ENCODE peak calls at places on chromosomes 7 and 10, in five cellular contexts. One of them, this sample, is unnamed.

GRCh38 chr7:55387062-55387965 is 22.2 kb downstream of the LANCL2 start:
- DNase-seq in activated CD8-positive, alpha-beta memory T cell treated with anti-CD3 and anti-CD28 coated beads for 48 hours: no peak
- DNase-seq in NCI-H510A treated with DMSO at 0.1 percent for 48 hours: peak
- DNase-seq in hypothalamus: no peak
- DNase-seq in NAMALWA: peak
- DNase-seq in this sample: peak

GRCh38 chr7:36472141-36472729 is 82.6 kb downstream of the ANLN start:
- DNase-seq in activated CD8-positive, alpha-beta memory T cell treated with anti-CD3 and anti-CD28 coated beads for 48 hours: no peak
- DNase-seq in hypothalamus: no peak
- DNase-seq in NCI-H510A treated with DMSO at 0.1 percent for 48 hours: no peak
- DNase-seq in NAMALWA: no peak
- DNase-seq in this sample: no peak

GRCh38 chr7:1056006-1056784 is 11.8 kb downstream of the GPR146 start:
- DNase-seq in activated CD8-positive, alpha-beta memory T cell treated with anti-CD3 and anti-CD28 coated beads for 48 hours: no peak
- DNase-seq in NAMALWA: peak
- DNase-seq in hypothalamus: no peak
- DNase-seq in NCI-H510A treated with DMSO at 0.1 percent for 48 hours: no peak
- DNase-seq in this sample: peak

GRCh38 chr10:15363031-15363430 is 8.1 kb downstream of the FAM171A1 start:
- DNase-seq in NCI-H510A treated with DMSO at 0.1 percent for 48 hours: no peak
- DNase-seq in hypothalamus: no peak
- DNase-seq in NAMALWA: no peak
- DNase-seq in activated CD8-positive, alpha-beta memory T cell treated with anti-CD3 and anti-CD28 coated beads for 48 hours: no peak
- DNase-seq in this sample: peak

GRCh38 chr10:12154516-12154915 is 25.0 kb downstream of the SEC61A2 start:
- DNase-seq in hypothalamus: no peak
- DNase-seq in NAMALWA: no peak
- DNase-seq in activated CD8-positive, alpha-beta memory T cell treated with anti-CD3 and anti-CD28 coated beads for 48 hours: no peak
- DNase-seq in NCI-H510A treated with DMSO at 0.1 percent for 48 hours: no peak
- DNase-seq in this sample: no peak

GRCh38 chr10:61764486-61764885 is 101.8 kb downstream of the CABCOCO1 start:
- DNase-seq in activated CD8-positive, alpha-beta memory T cell treated with anti-CD3 and anti-CD28 coated beads for 48 hours: no peak
- DNase-seq in NAMALWA: no peak
- DNase-seq in hypothalamus: no peak
- DNase-seq in NCI-H510A treated with DMSO at 0.1 percent for 48 hours: no peak
- DNase-seq in this sample: no peak

GRCh38 chr10:10591682-10592412 is 425.8 kb upstream of the CELF2 start:
- DNase-seq in NCI-H510A treated with DMSO at 0.1 percent for 48 hours: no peak
- DNase-seq in activated CD8-positive, alpha-beta memory T cell treated with anti-CD3 and anti-CD28 coated beads for 48 hours: no peak
- DNase-seq in hypothalamus: no peak
- DNase-seq in NAMALWA: no peak
- DNase-seq in this sample: no peak

GRCh38 chr7:128775744-128776474 is at the start of gene OPN1SW:
- DNase-seq in hypothalamus: no peak
- DNase-seq in NAMALWA: no peak
- DNase-seq in NCI-H510A treated with DMSO at 0.1 percent for 48 hours: no peak
- DNase-seq in activated CD8-positive, alpha-beta memory T cell treated with anti-CD3 and anti-CD28 coated beads for 48 hours: no peak
- DNase-seq in this sample: no peak

GRCh38 chr7:391961-392524 is 102.1 kb downstream of the FOXL3 start:
- DNase-seq in hypothalamus: no peak
- DNase-seq in NCI-H510A treated with DMSO at 0.1 percent for 48 hours: no peak
- DNase-seq in activated CD8-positive, alpha-beta memory T cell treated with anti-CD3 and anti-CD28 coated beads for 48 hours: no peak
- DNase-seq in NAMALWA: no peak
- DNase-seq in this sample: no peak

GRCh38 chr7:84637568-84638338 is 443.2 kb upstream of the SEMA3A start:
- DNase-seq in hypothalamus: no peak
- DNase-seq in NAMALWA: no peak
- DNase-seq in NCI-H510A treated with DMSO at 0.1 percent for 48 hours: no peak
- DNase-seq in activated CD8-positive, alpha-beta memory T cell treated with anti-CD3 and anti-CD28 coated beads for 48 hours: no peak
- DNase-seq in this sample: peak

GRCh38 chr7:131000873-131001272 is 266.9 kb upstream of the KLF14 start:
- DNase-seq in NCI-H510A treated with DMSO at 0.1 percent for 48 hours: no peak
- DNase-seq in hypothalamus: no peak
- DNase-seq in NAMALWA: no peak
- DNase-seq in activated CD8-positive, alpha-beta memory T cell treated with anti-CD3 and anti-CD28 coated beads for 48 hours: no peak
- DNase-seq in this sample: no peak

GRCh38 chr10:76456190-76456589 is 1024.8 kb downstream of the LRMDA start:
- DNase-seq in NAMALWA: no peak
- DNase-seq in NCI-H510A treated with DMSO at 0.1 percent for 48 hours: no peak
- DNase-seq in activated CD8-positive, alpha-beta memory T cell treated with anti-CD3 and anti-CD28 coated beads for 48 hours: no peak
- DNase-seq in hypothalamus: no peak
- DNase-seq in this sample: no peak

GRCh38 chr7:144830811-144831210 is 5.0 kb downstream of the TPK1 start:
- DNase-seq in activated CD8-positive, alpha-beta memory T cell treated with anti-CD3 and anti-CD28 coated beads for 48 hours: no peak
- DNase-seq in hypothalamus: no peak
- DNase-seq in NCI-H510A treated with DMSO at 0.1 percent for 48 hours: no peak
- DNase-seq in NAMALWA: no peak
- DNase-seq in this sample: no peak

GRCh38 chr7:149838992-149839408 is 825 bp downstream of the ZNF862 start:
- DNase-seq in activated CD8-positive, alpha-beta memory T cell treated with anti-CD3 and anti-CD28 coated beads for 48 hours: no peak
- DNase-seq in NCI-H510A treated with DMSO at 0.1 percent for 48 hours: peak
- DNase-seq in hypothalamus: no peak
- DNase-seq in NAMALWA: no peak
- DNase-seq in this sample: peak

GRCh38 chr7:93902777-93903423 is 3.5 kb upstream of the GNGT1 start:
- DNase-seq in hypothalamus: no peak
- DNase-seq in activated CD8-positive, alpha-beta memory T cell treated with anti-CD3 and anti-CD28 coated beads for 48 hours: no peak
- DNase-seq in NCI-H510A treated with DMSO at 0.1 percent for 48 hours: no peak
- DNase-seq in NAMALWA: peak
- DNase-seq in this sample: peak

GRCh38 chr10:132376394-132376851 is 20.6 kb upstream of the PWWP2B start:
- DNase-seq in hypothalamus: no peak
- DNase-seq in activated CD8-positive, alpha-beta memory T cell treated with anti-CD3 and anti-CD28 coated beads for 48 hours: no peak
- DNase-seq in NAMALWA: no peak
- DNase-seq in NCI-H510A treated with DMSO at 0.1 percent for 48 hours: no peak
- DNase-seq in this sample: peak

GRCh38 chr10:23543696-23544095 is 104.8 kb downstream of the OTUD1 start:
- DNase-seq in activated CD8-positive, alpha-beta memory T cell treated with anti-CD3 and anti-CD28 coated beads for 48 hours: no peak
- DNase-seq in NAMALWA: no peak
- DNase-seq in hypothalamus: no peak
- DNase-seq in NCI-H510A treated with DMSO at 0.1 percent for 48 hours: no peak
- DNase-seq in this sample: no peak

GRCh38 chr7:157080111-157080730 is 58.5 kb upstream of the UBE3C start:
- DNase-seq in hypothalamus: no peak
- DNase-seq in NAMALWA: no peak
- DNase-seq in activated CD8-positive, alpha-beta memory T cell treated with anti-CD3 and anti-CD28 coated beads for 48 hours: no peak
- DNase-seq in NCI-H510A treated with DMSO at 0.1 percent for 48 hours: no peak
- DNase-seq in this sample: no peak

GRCh38 chr7:48742046-48742445 is 182.3 kb upstream of the CDC14C start:
- DNase-seq in NCI-H510A treated with DMSO at 0.1 percent for 48 hours: no peak
- DNase-seq in activated CD8-positive, alpha-beta memory T cell treated with anti-CD3 and anti-CD28 coated beads for 48 hours: no peak
- DNase-seq in NAMALWA: no peak
- DNase-seq in hypothalamus: no peak
- DNase-seq in this sample: no peak

GRCh38 chr7:30465342-30466170 is 13.0 kb downstream of the NOD1 start:
- DNase-seq in hypothalamus: no peak
- DNase-seq in NCI-H510A treated with DMSO at 0.1 percent for 48 hours: peak
- DNase-seq in activated CD8-positive, alpha-beta memory T cell treated with anti-CD3 and anti-CD28 coated beads for 48 hours: no peak
- DNase-seq in NAMALWA: no peak
- DNase-seq in this sample: no peak

GRCh38 chr10:72176701-72177100 is 39.1 kb upstream of the ANAPC16 start:
- DNase-seq in hypothalamus: no peak
- DNase-seq in activated CD8-positive, alpha-beta memory T cell treated with anti-CD3 and anti-CD28 coated beads for 48 hours: no peak
- DNase-seq in NAMALWA: no peak
- DNase-seq in NCI-H510A treated with DMSO at 0.1 percent for 48 hours: no peak
- DNase-seq in this sample: no peak